ENCODE peak calls at places on chromosome 16, in ten cellular contexts. P is left ventricle myocardium superior; C is iris pigment epithelial cell; S is brain microvascular endothelial cell; B is T-helper 2 cell; M is Daoy; E is substantia nigra; D is omental fat pad; X is stimulated activated CD4-positive, alpha-beta T cell treated with anti-CD3 and anti-CD28 coated beads, Interleukin-2, amount 100 ng/mL, for 24 hours; L is GM12865. F is an unnamed sample.

GRCh38 chr16:15653227-15653626 is 3.2 kb downstream of the NDE1 start:
- DNase-seq in P (peak), C (peak), S (peak), B (no peak), M (peak), E (no peak), D (no peak), X (no peak), L (no peak), F (no peak)

GRCh38 chr16:58393138-58393504 is 850 bp downstream of the GINS3 start:
- DNase-seq in P (no peak), C (peak), S (no peak), B (no peak), M (peak), E (no peak), D (no peak), X (no peak), L (peak), F (no peak)

GRCh38 chr16:21302898-21303528 is 24.9 kb upstream of the CRYM start:
- DNase-seq in P (no peak), C (peak), S (peak), B (no peak), M (peak), E (no peak), D (no peak), X (no peak), L (peak), F (no peak)

GRCh38 chr16:80993293-80993691 is 13.4 kb downstream of the CMC2 start:
- DNase-seq in P (no peak), C (peak), S (peak), B (no peak), M (peak), E (peak), D (no peak), X (no peak), L (no peak), F (no peak)

GRCh38 chr16:2752850-2753522 is 548 bp downstream of the SRRM2 start:
- DNase-seq in P (peak), C (peak), S (peak), B (no peak), M (peak), E (peak), D (no peak), X (peak), L (peak), F (no peak)

GRCh38 chr16:12507366-12507765 is 296.3 kb downstream of the CPPED1 start:
- DNase-seq in P (no peak), C (no peak), S (no peak), B (no peak), M (no peak), E (no peak), D (no peak), X (no peak), L (no peak), F (no peak)

GRCh38 chr16:66547101-66547989 is 2.6 kb downstream of the TK2 start:
- DNase-seq in P (no peak), C (no peak), S (no peak), B (no peak), M (no peak), E (no peak), D (no peak), X (no peak), L (no peak), F (no peak)

GRCh38 chr16:82344157-82344556 is 174.1 kb upstream of the MPHOSPH6 start:
- DNase-seq in P (no peak), C (peak), S (no peak), B (no peak), M (no peak), E (peak), D (no peak), X (no peak), L (peak), F (no peak)

GRCh38 chr16:78660795-78661194 is 561.3 kb downstream of the WWOX start:
- DNase-seq in P (no peak), C (no peak), S (no peak), B (no peak), M (no peak), E (no peak), D (no peak), X (no peak), L (no peak), F (no peak)

GRCh38 chr16:68470461-68471150 is 22.3 kb upstream of the SMPD3 start:
- DNase-seq in P (peak), C (no peak), S (no peak), B (no peak), M (no peak), E (peak), D (no peak), X (peak), L (peak), F (peak)

GRCh38 chr16:85605912-85606841 is 6.9 kb upstream of the GSE1 start:
- DNase-seq in P (no peak), C (no peak), S (no peak), B (no peak), M (no peak), E (no peak), D (no peak), X (no peak), L (no peak), F (no peak)

GRCh38 chr16:82034981-82035612 is at the start of gene HSD17B2:
- DNase-seq in P (no peak), C (peak), S (peak), B (no peak), M (peak), E (no peak), D (no peak), X (no peak), L (no peak), F (no peak)

GRCh38 chr16:8887952-8888560 is 5.9 kb downstream of the LITAFD start:
- DNase-seq in P (peak), C (peak), S (peak), B (no peak), M (no peak), E (peak), D (no peak), X (no peak), L (no peak), F (no peak)

GRCh38 chr16:72036098-72036497 is 18.2 kb upstream of the HP start:
- DNase-seq in P (no peak), C (no peak), S (no peak), B (no peak), M (no peak), E (no peak), D (no peak), X (no peak), L (no peak), F (no peak)

GRCh38 chr16:80802902-80803301 is 1.5 kb downstream of the CDYL2 start:
- DNase-seq in P (peak), C (no peak), S (no peak), B (no peak), M (no peak), E (no peak), D (no peak), X (no peak), L (no peak), F (no peak)

GRCh38 chr16:4891886-4892216 is 44.6 kb downstream of the UBN1 start:
- DNase-seq in P (no peak), C (no peak), S (no peak), B (no peak), M (peak), E (no peak), D (no peak), X (no peak), L (no peak), F (no peak)

GRCh38 chr16:68086336-68086821 is 1.2 kb downstream of the NFATC3 start:
- DNase-seq in P (no peak), C (peak), S (no peak), B (no peak), M (peak), E (no peak), D (no peak), X (no peak), L (no peak), F (no peak)

GRCh38 chr16:81327483-81328196 is 12.9 kb downstream of the GAN start:
- DNase-seq in P (no peak), C (no peak), S (no peak), B (no peak), M (no peak), E (no peak), D (no peak), X (no peak), L (no peak), F (no peak)

GRCh38 chr16:75287708-75288107 is 36.3 kb upstream of the BCAR1 start:
- DNase-seq in P (no peak), C (no peak), S (no peak), B (no peak), M (no peak), E (no peak), D (no peak), X (no peak), L (no peak), F (no peak)

GRCh38 chr16:72291531-72291981 is 119.6 kb upstream of the PMFBP1 start:
- DNase-seq in P (no peak), C (peak), S (peak), B (no peak), M (peak), E (no peak), D (no peak), X (no peak), L (no peak), F (no peak)

GRCh38 chr16:87541004-87541881 is 48.4 kb upstream of the ZCCHC14 start:
- DNase-seq in P (peak), C (peak), S (peak), B (no peak), M (peak), E (no peak), D (no peak), X (no peak), L (no peak), F (no peak)

F was measured in stimulated activated naive B cell treated with anti-CD40 and anti-IgM and Interleukin-4, amounts not matched to agents 10 μg/mL and 1 μg/mL and 100 μg/mL, for 72 hours.